ENCODE peak calls at places on chromosomes 13 and 19, in nine cellular contexts. T, I, E, W, O, X, F, H and P are unnamed samples.

GRCh38 chr13:42076309-42076713 is 27.9 kb downstream of the DGKH start:
- DNase-seq in H (no peak), W (no peak), E (no peak), X (no peak), F (no peak), I (no peak), O (no peak), T (no peak), P (no peak)

GRCh38 chr19:22144394-22144793 is 52.4 kb downstream of the ZNF676 start:
- DNase-seq in X (no peak), I (no peak), H (no peak), W (peak), T (no peak), O (no peak), F (no peak), E (no peak), P (no peak)

GRCh38 chr19:42150940-42151339 is 18.7 kb upstream of the POU2F2 start:
- DNase-seq in H (no peak), O (no peak), T (no peak), E (no peak), F (no peak), W (peak), X (no peak), I (no peak), P (no peak)

GRCh38 chr13:79541426-79542049 is 60.6 kb downstream of the NDFIP2 start:
- DNase-seq in I (no peak), E (peak), T (no peak), O (peak), F (peak), X (peak), W (peak), H (no peak), P (peak)

GRCh38 chr19:16033721-16034120 is 42.6 kb upstream of the TPM4 start:
- DNase-seq in X (no peak), I (peak), E (no peak), W (no peak), H (no peak), F (no peak), T (no peak), O (no peak), P (no peak)

GRCh38 chr19:15038304-15038703 is 11.0 kb upstream of the CASP14 start:
- DNase-seq in E (no peak), W (no peak), I (no peak), F (peak), H (no peak), T (no peak), O (no peak), X (no peak), P (no peak)

GRCh38 chr13:66914155-66914554 is 316.0 kb downstream of the PCDH9 start:
- DNase-seq in X (no peak), T (no peak), H (no peak), E (no peak), I (no peak), W (no peak), F (no peak), O (no peak), P (no peak)

GRCh38 chr19:42606660-42607351 is 12.1 kb upstream of the CEACAM8 start:
- DNase-seq in I (peak), E (peak), W (peak), H (no peak), X (peak), O (peak), T (peak), F (peak), P (peak)

GRCh38 chr19:1162404-1163282 is 11.4 kb downstream of the SBNO2 start:
- DNase-seq in F (no peak), X (no peak), I (no peak), T (no peak), W (no peak), E (no peak), H (no peak), O (no peak), P (no peak)

GRCh38 chr19:15299568-15300409 is 32.5 kb downstream of the BRD4 start:
- DNase-seq in W (no peak), H (no peak), F (no peak), E (no peak), I (no peak), T (no peak), O (peak), X (no peak), P (no peak)

GRCh38 chr19:47742636-47743035 is 2.7 kb upstream of the NOP53 start:
- DNase-seq in F (no peak), W (no peak), I (no peak), X (no peak), H (no peak), T (no peak), E (no peak), O (no peak), P (no peak)